ENCODE peak calls at places on chromosomes 6 and 20, in nine cellular contexts. K is NCI-H748 treated with DMSO at 0.1 percent for 48 hours, U is epithelial cell of proximal tubule, H is DMS 273 treated with DMSO at 0.1 percent for 48 hours, G is epithelial cell of esophagus, F is T-cell, E is HS-27A, O is Calu3, A is colonic mucosa. Q is an unnamed sample.

GRCh38 chr6:83472767-83473166 is 39.6 kb upstream of the PRSS35 start:
- DNase-seq in O (no peak), U (no peak), E (no peak), K (no peak), H (no peak), G (no peak), A (no peak), F (no peak), Q (no peak)

GRCh38 chr20:53176133-53176532 is 204.0 kb downstream of the TSHZ2 start:
- DNase-seq in U (no peak), H (no peak), O (no peak), K (no peak), A (no peak), G (no peak), F (no peak), E (no peak), Q (no peak)

GRCh38 chr20:64232794-64233193 is 22.8 kb upstream of the PCMTD2 start:
- DNase-seq in A (no peak), E (no peak), K (no peak), O (no peak), F (no peak), G (no peak), H (no peak), U (no peak), Q (no peak)

GRCh38 chr6:53410508-53411258 is 61.9 kb upstream of the ELOVL5 start:
- DNase-seq in A (peak), K (no peak), H (no peak), U (no peak), F (peak), O (peak), E (no peak), G (peak), Q (peak)

GRCh38 chr20:1877604-1878195 is 17.5 kb upstream of the SIRPA start:
- DNase-seq in F (no peak), O (no peak), E (no peak), H (no peak), G (no peak), U (no peak), K (no peak), A (no peak), Q (no peak)

GRCh38 chr20:59560588-59561227 is 43.6 kb upstream of the PHACTR3 start:
- DNase-seq in E (no peak), O (peak), U (no peak), G (no peak), H (no peak), F (no peak), A (no peak), K (no peak), Q (no peak)

GRCh38 chr20:3800256-3800877 is 4.3 kb downstream of the CDC25B start:
- DNase-seq in A (no peak), U (no peak), E (no peak), G (no peak), F (no peak), K (no peak), H (no peak), O (no peak), Q (no peak)

GRCh38 chr6:53796451-53796780 is 1.6 kb downstream of the LRRC1 start:
- DNase-seq in U (no peak), A (no peak), F (no peak), H (no peak), O (no peak), E (no peak), G (no peak), K (no peak), Q (no peak)

GRCh38 chr6:97841763-97842162 is 558.7 kb upstream of the MMS22L start:
- DNase-seq in E (no peak), H (no peak), F (no peak), O (no peak), K (no peak), U (no peak), A (no peak), G (no peak), Q (no peak)

GRCh38 chr20:24837721-24838456 is 111.2 kb upstream of the CST7 start:
- DNase-seq in H (no peak), U (peak), O (no peak), G (peak), K (no peak), A (no peak), F (no peak), E (peak), Q (no peak)

GRCh38 chr6:105991561-105992314 is 94.4 kb upstream of the PRDM1 start:
- DNase-seq in E (no peak), G (peak), U (no peak), K (peak), A (peak), O (peak), F (peak), H (no peak), Q (no peak)

GRCh38 chr20:62326559-62326958 is 23.8 kb downstream of the ADRM1 start:
- DNase-seq in H (no peak), U (no peak), E (no peak), O (no peak), G (no peak), A (no peak), F (no peak), K (no peak), Q (no peak)

GRCh38 chr6:2976571-2977085 is 5.3 kb upstream of the SERPINB6 start:
- DNase-seq in A (peak), E (no peak), F (no peak), U (no peak), K (no peak), G (peak), H (no peak), O (no peak), Q (no peak)

GRCh38 chr20:48162621-48163020 is 377.3 kb upstream of the SULF2 start:
- DNase-seq in O (no peak), A (no peak), K (no peak), G (no peak), U (no peak), H (no peak), F (no peak), E (no peak), Q (no peak)

GRCh38 chr20:12653642-12654041 is 355.1 kb upstream of the SPTLC3 start:
- DNase-seq in O (no peak), F (no peak), G (no peak), A (no peak), U (no peak), H (no peak), E (no peak), K (no peak), Q (no peak)

GRCh38 chr6:35019171-35019570 is 122.0 kb downstream of the TCP11 start:
- DNase-seq in G (no peak), E (no peak), F (no peak), H (no peak), U (no peak), K (no peak), A (no peak), O (no peak), Q (no peak)

GRCh38 chr6:152170702-152171667 is 363.5 kb downstream of the ESR1 start:
- DNase-seq in H (no peak), F (peak), U (no peak), G (peak), O (no peak), A (no peak), K (no peak), E (no peak), Q (peak)

GRCh38 chr6:136607204-136607931 is 57.1 kb upstream of the MAP7 start:
- DNase-seq in O (no peak), U (no peak), K (peak), F (no peak), H (peak), E (no peak), A (peak), G (peak), Q (no peak)

GRCh38 chr6:64703922-64704321 is 1003.1 kb downstream of the EYS start:
- DNase-seq in U (no peak), E (no peak), O (no peak), F (no peak), K (no peak), H (no peak), G (no peak), A (no peak), Q (no peak)

GRCh38 chr20:43954704-43955243 is 40.1 kb downstream of the TOX2 start:
- DNase-seq in E (no peak), U (no peak), F (no peak), A (no peak), G (peak), O (no peak), K (no peak), H (no peak), Q (no peak)

GRCh38 chr20:48047453-48047852 is 262.2 kb upstream of the SULF2 start:
- DNase-seq in O (no peak), F (no peak), H (no peak), E (no peak), U (no peak), A (no peak), K (no peak), G (peak), Q (no peak)

GRCh38 chr6:146850981-146851380 is 252.2 kb downstream of the ADGB start:
- DNase-seq in A (no peak), K (no peak), G (no peak), F (no peak), O (no peak), E (no peak), H (no peak), U (no peak), Q (no peak)

GRCh38 chr6:108848116-108848868 is at the start of gene ARMC2:
- DNase-seq in E (peak), F (peak), K (peak), H (peak), G (peak), U (no peak), A (peak), O (peak), Q (peak)

GRCh38 chr20:13009682-13010406 is 1.1 kb downstream of the SPTLC3 start:
- DNase-seq in E (no peak), G (peak), A (peak), K (no peak), O (peak), H (no peak), U (peak), F (no peak), Q (no peak)

GRCh38 chr20:32463642-32464400 is 105.7 kb downstream of the ASXL1 start:
- DNase-seq in O (no peak), K (no peak), U (no peak), A (peak), H (no peak), E (no peak), F (no peak), G (no peak), Q (no peak)

GRCh38 chr20:24721891-24722530 is 227.1 kb upstream of the CST7 start:
- DNase-seq in K (no peak), H (peak), F (no peak), U (no peak), A (no peak), G (no peak), E (no peak), O (no peak), Q (no peak)

GRCh38 chr20:62644802-62645496 is 2.6 kb downstream of the SLCO4A1 start:
- DNase-seq in U (no peak), G (peak), E (no peak), A (peak), K (no peak), H (no peak), O (peak), F (no peak), Q (no peak)

GRCh38 chr20:63223121-63223825 is 7.3 kb upstream of the YTHDF1 start:
- DNase-seq in F (peak), A (peak), U (no peak), O (peak), H (no peak), E (peak), G (peak), K (no peak), Q (no peak)

GRCh38 chr20:38150595-38151170 is 14.4 kb downstream of the TGM2 start:
- DNase-seq in O (no peak), F (no peak), H (no peak), U (no peak), A (no peak), E (no peak), G (no peak), K (no peak), Q (no peak)

GRCh38 chr6:132054525-132054924 is 103.4 kb upstream of the CCN2 start:
- DNase-seq in G (peak), A (no peak), K (no peak), O (no peak), U (no peak), H (no peak), F (no peak), E (peak), Q (no peak)

GRCh38 chr20:38973546-38974120 is 11.5 kb downstream of the DHX35 start:
- DNase-seq in G (peak), H (no peak), A (no peak), O (no peak), F (no peak), U (no peak), K (no peak), E (no peak), Q (no peak)

GRCh38 chr20:24915440-24915839 is 33.6 kb upstream of the CST7 start:
- DNase-seq in F (no peak), A (peak), U (no peak), G (no peak), K (no peak), E (no peak), O (no peak), H (no peak), Q (no peak)

Q was measured in effector memory CD4-positive, alpha-beta T cell.